ENCODE peak calls at places on chromosomes 3 and 15, in four cellular contexts. One of them, this sample, is unnamed.

GRCh38 chr3:72247645-72248388 is 462.9 kb upstream of the PROK2 start:
- DNase-seq in CD8-positive, alpha-beta T cell: no peak
- DNase-seq in Daoy: no peak
- DNase-seq in mucosa of descending colon: no peak
- DNase-seq in this sample: no peak

GRCh38 chr3:153768559-153769469 is 352.4 kb upstream of the ARHGEF26 start:
- DNase-seq in Daoy: peak
- DNase-seq in mucosa of descending colon: peak
- DNase-seq in CD8-positive, alpha-beta T cell: peak
- DNase-seq in this sample: peak

GRCh38 chr3:29333520-29333919 is 52.6 kb downstream of the RBMS3 start:
- DNase-seq in Daoy: no peak
- DNase-seq in CD8-positive, alpha-beta T cell: no peak
- DNase-seq in mucosa of descending colon: no peak
- DNase-seq in this sample: no peak

GRCh38 chr3:74267583-74268184 is 346.8 kb downstream of the CNTN3 start:
- DNase-seq in CD8-positive, alpha-beta T cell: no peak
- DNase-seq in Daoy: peak
- DNase-seq in mucosa of descending colon: peak
- DNase-seq in this sample: peak

GRCh38 chr3:185954366-185954723 is 16.5 kb upstream of the TRA2B start:
- DNase-seq in mucosa of descending colon: no peak
- DNase-seq in Daoy: no peak
- DNase-seq in CD8-positive, alpha-beta T cell: no peak
- DNase-seq in this sample: no peak

GRCh38 chr15:80875568-80875967 is 96.4 kb downstream of the CEMIP start:
- DNase-seq in mucosa of descending colon: no peak
- DNase-seq in CD8-positive, alpha-beta T cell: no peak
- DNase-seq in Daoy: no peak
- DNase-seq in this sample: no peak

GRCh38 chr3:2516762-2517441 is 418.2 kb downstream of the CNTN4 start:
- DNase-seq in mucosa of descending colon: no peak
- DNase-seq in CD8-positive, alpha-beta T cell: no peak
- DNase-seq in Daoy: no peak
- DNase-seq in this sample: no peak

GRCh38 chr3:15089201-15089600 is 9.7 kb downstream of the RBSN start:
- DNase-seq in CD8-positive, alpha-beta T cell: no peak
- DNase-seq in mucosa of descending colon: no peak
- DNase-seq in Daoy: no peak
- DNase-seq in this sample: no peak

GRCh38 chr3:66354561-66354960 is 133.8 kb downstream of the SLC25A26 start:
- DNase-seq in CD8-positive, alpha-beta T cell: no peak
- DNase-seq in mucosa of descending colon: no peak
- DNase-seq in Daoy: no peak
- DNase-seq in this sample: no peak

GRCh38 chr3:122987726-122988319 is 39.7 kb downstream of the SEMA5B start:
- DNase-seq in CD8-positive, alpha-beta T cell: no peak
- DNase-seq in Daoy: no peak
- DNase-seq in mucosa of descending colon: no peak
- DNase-seq in this sample: no peak

GRCh38 chr3:175105066-175105465 is 245.9 kb downstream of the NAALADL2 start:
- DNase-seq in mucosa of descending colon: no peak
- DNase-seq in CD8-positive, alpha-beta T cell: no peak
- DNase-seq in Daoy: no peak
- DNase-seq in this sample: no peak

GRCh38 chr3:4398120-4398740 is 68.8 kb downstream of the SUMF1 start:
- DNase-seq in Daoy: no peak
- DNase-seq in mucosa of descending colon: no peak
- DNase-seq in CD8-positive, alpha-beta T cell: no peak
- DNase-seq in this sample: no peak

GRCh38 chr3:15055019-15055557 is 10.0 kb downstream of the MRPS25 start:
- DNase-seq in Daoy: no peak
- DNase-seq in mucosa of descending colon: peak
- DNase-seq in CD8-positive, alpha-beta T cell: peak
- DNase-seq in this sample: no peak

GRCh38 chr3:105140899-105141367 is 225.8 kb upstream of the ALCAM start:
- DNase-seq in Daoy: no peak
- DNase-seq in CD8-positive, alpha-beta T cell: no peak
- DNase-seq in mucosa of descending colon: no peak
- DNase-seq in this sample: no peak

This sample was measured in islet precursor cell.